ENCODE peak calls at places on chromosome 21, in six cellular contexts. Y is GM23338, L is spleen, F is Panc1, C is transverse colon, V is HCT116. X is an unnamed sample.

GRCh38 chr21:44294391-44295162 is 5.3 kb upstream of the PFKL start:
- DNase-seq in C (peak), Y (no peak), F (no peak), V (no peak), L (no peak), X (peak)

GRCh38 chr21:16590186-16590585 is 860.4 kb downstream of the USP25 start:
- DNase-seq in C (no peak), F (no peak), V (no peak), Y (no peak), L (no peak), X (no peak)

GRCh38 chr21:40950970-40951369 is 104.0 kb upstream of the DSCAM start:
- DNase-seq in Y (no peak), L (no peak), F (no peak), V (no peak), C (no peak), X (no peak)

GRCh38 chr21:39003982-39004775 is 179.1 kb downstream of the PSMG1 start:
- DNase-seq in Y (no peak), F (no peak), L (no peak), V (no peak), C (no peak), X (no peak)

GRCh38 chr21:15444118-15444960 is 285.4 kb upstream of the USP25 start:
- DNase-seq in V (no peak), L (no peak), F (no peak), C (no peak), Y (peak), X (no peak)

GRCh38 chr21:15390049-15390448 is 325.2 kb upstream of the NRIP1 start:
- DNase-seq in Y (no peak), C (no peak), F (no peak), L (no peak), V (no peak), X (no peak)

GRCh38 chr21:39938086-39938611 is 70.9 kb downstream of the PCP4 start:
- DNase-seq in C (no peak), Y (no peak), L (no peak), F (no peak), V (no peak), X (no peak)

GRCh38 chr21:33655591-33656221 is 13.4 kb downstream of the ITSN1 start:
- DNase-seq in F (peak), L (no peak), V (peak), Y (peak), C (no peak), X (no peak)

GRCh38 chr21:39078322-39079065 is 104.8 kb downstream of the PSMG1 start:
- DNase-seq in F (no peak), V (no peak), Y (no peak), L (no peak), C (no peak), X (no peak)

GRCh38 chr21:46572850-46573249 is 32.0 kb downstream of the S100B start:
- DNase-seq in Y (no peak), F (no peak), L (no peak), V (no peak), C (no peak), X (no peak)

GRCh38 chr21:21003701-21004100 is 5.5 kb downstream of the NCAM2 start:
- DNase-seq in C (no peak), Y (peak), F (no peak), V (peak), L (no peak), X (no peak)

GRCh38 chr21:34983680-34984086 is 65.4 kb downstream of the RUNX1 start:
- DNase-seq in L (no peak), C (no peak), Y (no peak), F (no peak), V (no peak), X (no peak)

GRCh38 chr21:40967771-40968170 is 120.8 kb upstream of the DSCAM start:
- DNase-seq in L (no peak), C (no peak), F (no peak), V (no peak), Y (peak), X (no peak)

GRCh38 chr21:18384771-18385170 is 18.8 kb downstream of the TMPRSS15 start:
- DNase-seq in V (no peak), L (no peak), C (no peak), Y (peak), F (no peak), X (no peak)

GRCh38 chr21:35050348-35051286 is 1.5 kb upstream of the RUNX1 start:
- DNase-seq in L (no peak), C (no peak), Y (no peak), V (no peak), F (no peak), X (no peak)

GRCh38 chr21:33286076-33286475 is 19.9 kb downstream of the IL10RB start:
- DNase-seq in F (no peak), L (no peak), Y (no peak), V (no peak), C (no peak), X (no peak)

GRCh38 chr21:35059742-35060141 is 10.6 kb upstream of the RUNX1 start:
- DNase-seq in Y (no peak), L (no peak), V (no peak), F (no peak), C (no peak), X (no peak)

GRCh38 chr21:38897532-38898421 is 92.0 kb downstream of the ETS2 start:
- DNase-seq in L (no peak), C (no peak), Y (no peak), V (no peak), F (no peak), X (no peak)

GRCh38 chr21:46621457-46622182 is 13.9 kb upstream of the PRMT2 start:
- DNase-seq in L (no peak), F (no peak), V (no peak), C (no peak), Y (no peak), X (no peak)

GRCh38 chr21:38993561-38993960 is 187.8 kb downstream of the ETS2 start:
- DNase-seq in V (peak), Y (no peak), C (peak), F (no peak), L (no peak), X (peak)

GRCh38 chr21:22900511-22900910 is 1902.3 kb downstream of the NCAM2 start:
- DNase-seq in C (no peak), F (no peak), L (no peak), Y (no peak), V (no peak), X (no peak)

GRCh38 chr21:43631411-43632107 is 27.7 kb downstream of the HSF2BP start:
- DNase-seq in C (no peak), F (no peak), Y (no peak), L (no peak), V (no peak), X (no peak)

GRCh38 chr21:30206551-30207251 is 9.2 kb downstream of the CLDN8 start:
- DNase-seq in L (no peak), V (no peak), F (no peak), C (no peak), Y (no peak), X (no peak)

GRCh38 chr21:30256100-30256499 is 26.6 kb downstream of the KRTAP24-1 start:
- DNase-seq in Y (no peak), L (no peak), C (peak), F (no peak), V (no peak), X (no peak)

GRCh38 chr21:22679207-22679606 is 1681.0 kb downstream of the NCAM2 start:
- DNase-seq in F (no peak), L (no peak), V (no peak), Y (no peak), C (no peak), X (no peak)

GRCh38 chr21:35352787-35353186 is 303.7 kb upstream of the RUNX1 start:
- DNase-seq in F (no peak), C (no peak), L (no peak), V (no peak), Y (no peak), X (no peak)

GRCh38 chr21:33031562-33031961 is 5.8 kb downstream of the OLIG2 start:
- DNase-seq in L (no peak), F (no peak), C (no peak), Y (no peak), V (no peak), X (no peak)

GRCh38 chr21:41164981-41165650 is 2.8 kb upstream of the BACE2 start:
- DNase-seq in F (peak), C (peak), Y (no peak), V (no peak), L (no peak), X (peak)

GRCh38 chr21:35249636-35250035 is 200.5 kb upstream of the RUNX1 start:
- DNase-seq in L (no peak), F (no peak), C (no peak), Y (no peak), V (no peak), X (no peak)

GRCh38 chr21:43611598-43612369 is 47.5 kb downstream of the HSF2BP start:
- DNase-seq in L (peak), Y (peak), V (peak), F (no peak), C (peak), X (peak)

GRCh38 chr21:36704958-36705678 is 6.2 kb downstream of the SIM2 start:
- DNase-seq in Y (peak), C (no peak), V (no peak), F (no peak), L (no peak), X (no peak)

GRCh38 chr21:36630485-36631206 is 68.3 kb upstream of the SIM2 start:
- DNase-seq in V (peak), F (peak), Y (peak), L (no peak), C (peak), X (peak)

GRCh38 chr21:34159617-34159883 is 86.2 kb downstream of the MRPS6 start:
- DNase-seq in Y (no peak), F (no peak), V (no peak), C (no peak), L (no peak), X (no peak)

GRCh38 chr21:34200288-34200905 is 127.0 kb downstream of the MRPS6 start:
- DNase-seq in V (no peak), Y (no peak), F (no peak), L (no peak), C (no peak), X (no peak)

GRCh38 chr21:34018185-34018584 is 55.2 kb upstream of the MRPS6 start:
- DNase-seq in F (no peak), C (no peak), L (no peak), Y (no peak), V (no peak), X (no peak)

DNA sequence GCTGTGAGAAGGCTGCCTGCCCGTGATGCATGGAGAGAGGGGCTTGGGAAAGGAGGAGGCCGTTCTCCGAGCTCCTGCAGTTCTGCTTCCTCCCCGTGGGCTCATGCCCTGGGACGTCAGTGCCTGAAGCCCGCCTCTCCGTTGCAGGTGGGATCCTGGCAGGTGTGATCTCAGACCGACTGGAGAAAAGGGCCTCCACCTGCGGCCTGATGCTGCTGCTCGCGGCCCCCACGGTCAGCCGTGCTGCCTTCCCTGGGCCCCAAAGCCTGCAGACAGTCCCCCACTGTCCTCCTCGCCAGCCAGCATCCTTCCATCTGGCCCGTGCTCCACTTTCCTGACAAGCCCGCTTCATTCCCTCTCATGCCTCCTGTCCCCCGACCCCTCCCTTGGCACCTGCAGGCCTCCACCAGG is 50.9 kb downstream of the SLC37A1 start:
- DNase-seq in Y (no peak), V (no peak), F (no peak), C (peak), L (peak), X (peak)
- H3K4me3 ChIP-seq in Y (no peak), V (no peak), F (no peak), C (no peak), L (no peak), X (no peak)

DNA sequence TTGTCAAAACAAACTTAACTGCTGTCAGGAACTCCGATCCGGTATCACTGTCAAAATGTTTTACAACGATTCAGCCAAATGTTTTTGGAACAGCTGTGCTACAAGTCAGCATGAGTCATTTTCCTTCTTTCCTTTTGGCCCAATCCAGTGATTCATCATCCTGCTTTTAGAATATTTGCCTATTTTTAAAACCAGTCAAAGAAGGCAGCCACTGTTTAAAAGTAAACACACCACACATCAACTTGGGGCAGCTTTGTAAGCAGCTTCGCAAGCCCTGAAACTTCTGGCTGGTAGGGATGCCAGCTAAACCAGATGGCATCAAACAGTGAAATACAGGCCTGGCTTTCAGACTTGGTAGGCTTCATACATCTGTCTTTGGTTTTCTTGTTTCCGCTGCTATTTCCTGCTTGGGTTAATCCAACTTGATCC is 14.9 kb downstream of the MAP3K7CL start:
- DNase-seq in V (no peak), C (no peak), Y (no peak), L (no peak), F (peak), X (no peak)
- TF ChIP-seq POLR2AphosphoS5 in V (no peak), C (peak), Y (no peak), L (no peak), F (no peak), X (peak)

GRCh38 chr21:45443595-45444181 is 38.7 kb downstream of the COL18A1 start:
- DNase-seq in Y (no peak), F (no peak), V (no peak), C (no peak), L (peak), X (no peak)

GRCh38 chr21:45439901-45440461 is 35.0 kb downstream of the COL18A1 start:
- DNase-seq in V (no peak), L (peak), Y (no peak), F (no peak), C (no peak), X (no peak)

GRCh38 chr21:45442276-45442675 is 37.3 kb downstream of the COL18A1 start:
- DNase-seq in Y (no peak), F (no peak), V (no peak), C (no peak), L (peak), X (no peak)

GRCh38 chr21:45440736-45441350 is 35.9 kb downstream of the COL18A1 start:
- DNase-seq in F (no peak), L (peak), Y (no peak), V (no peak), C (no peak), X (no peak)

GRCh38 chr21:45441431-45442255 is 36.7 kb downstream of the COL18A1 start:
- DNase-seq in L (peak), Y (no peak), C (no peak), F (no peak), V (no peak), X (no peak)
- H3K27ac ChIP-seq in L (no peak), Y (peak), C (no peak), F (peak), V (no peak), X (no peak)

DNA sequence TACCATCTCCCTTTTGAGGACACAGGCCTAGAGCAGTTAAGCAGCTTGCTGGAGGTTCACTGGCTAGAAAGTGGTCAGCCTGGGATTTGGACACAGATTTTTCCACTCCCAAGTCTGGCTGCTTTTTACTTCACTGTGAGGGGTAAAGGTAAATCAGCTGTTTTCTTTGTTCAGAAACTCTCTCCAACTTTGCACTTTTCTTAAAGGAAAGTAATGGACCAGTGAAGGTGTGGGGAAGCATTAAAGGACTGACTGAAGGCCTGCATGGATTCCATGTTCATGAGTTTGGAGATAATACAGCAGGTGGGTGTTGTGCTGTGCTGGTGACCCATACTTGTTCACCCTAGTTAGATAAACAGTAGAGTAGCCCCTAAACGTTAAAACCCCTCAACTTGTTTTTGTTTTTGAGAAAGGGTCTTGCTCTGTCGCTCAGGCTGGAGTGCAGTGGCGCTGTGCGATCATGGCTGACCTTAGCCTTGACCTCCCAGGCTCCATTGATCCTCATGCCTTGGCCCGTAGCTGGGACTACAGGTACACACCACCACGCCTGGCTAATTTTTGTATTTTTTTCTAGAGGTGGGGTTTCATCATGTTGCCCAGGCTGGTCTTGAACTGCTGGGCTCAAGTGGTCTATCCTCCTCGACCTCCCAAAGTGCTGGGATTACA is 4.2 kb downstream of the SOD1 start:
- DNase-seq in Y (no peak), V (no peak), F (no peak), C (no peak), L (no peak), X (no peak)
- H3K4me3 ChIP-seq in Y (no peak), V (no peak), F (no peak), C (no peak), L (no peak), X (no peak)

GRCh38 chr21:37868446-37868845 is 47.8 kb downstream of the KCNJ6 start:
- DNase-seq in F (no peak), Y (no peak), C (no peak), V (no peak), L (no peak), X (no peak)
- TF ChIP-seq POLR2AphosphoS5 in F (no peak), Y (no peak), C (no peak), V (no peak), L (no peak), X (no peak)

DNA sequence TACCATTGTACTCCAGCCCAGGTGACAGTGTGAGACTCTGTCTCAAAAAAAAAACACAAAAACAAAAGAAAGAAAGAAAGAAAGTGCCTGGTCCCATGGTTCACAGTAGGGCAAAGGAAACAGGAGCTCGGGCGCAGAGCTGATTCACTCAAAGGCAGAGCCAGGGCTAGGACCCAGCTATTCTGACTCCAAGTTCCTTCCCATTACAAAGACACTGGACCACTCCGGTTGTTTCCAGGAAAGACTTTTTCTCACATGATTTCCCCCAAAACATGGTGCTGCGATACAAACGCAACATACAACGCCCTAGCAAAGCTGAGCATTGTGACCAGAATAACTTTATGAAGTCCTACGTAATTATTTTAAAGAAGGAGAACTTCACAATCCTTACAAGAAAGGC is 10.7 kb downstream of the ABCG1 start:
- DNase-seq in Y (no peak), L (no peak), F (no peak), V (no peak), C (no peak), X (no peak)
- H3K27ac ChIP-seq in Y (no peak), L (peak), F (no peak), V (no peak), C (no peak), X (no peak)

GRCh38 chr21:25997788-25998611 is 172.6 kb downstream of the APP start:
- DNase-seq in F (no peak), V (peak), Y (peak), L (no peak), C (peak), X (peak)
- H3K4me3 ChIP-seq in F (no peak), V (no peak), Y (peak), L (no peak), C (no peak), X (no peak)

GRCh38 chr21:28213221-28213620 is 779.5 kb downstream of the LTN1 start:
- DNase-seq in V (no peak), C (no peak), Y (no peak), L (no peak), F (no peak), X (no peak)

GRCh38 chr21:28212056-28212455 is 780.6 kb downstream of the LTN1 start:
- DNase-seq in Y (no peak), C (no peak), L (no peak), V (no peak), F (no peak), X (no peak)

GRCh38 chr21:28207776-28208175 is 784.9 kb downstream of the LTN1 start:
- DNase-seq in Y (no peak), C (no peak), V (no peak), F (no peak), L (no peak), X (no peak)
- TF ChIP-seq POLR2AphosphoS5 in Y (no peak), C (no peak), V (no peak), F (no peak), L (no peak), X (no peak)